ENCODE peak calls at places on chromosomes 5 and 9, in five cellular contexts. N, H, I, A and Y are unnamed samples.
A peak's percentile ranks its signal among the peaks of the same experiment; 100 is the strongest.

GRCh38 chr5:36523931-36524330 is 82.5 kb upstream of the SLC1A3 start:
- DNase-seq in N (no peak), H (no peak), I (no peak), A (no peak), Y (no peak)

GRCh38 chr5:179890751-179891682 is 16.7 kb downstream of the TBC1D9B start:
- DNase-seq in N (no peak), H (no peak), I (no peak), A (no peak), Y (no peak)

GRCh38 chr5:79526928-79527327 is 13.0 kb upstream of the HOMER1 start:
- DNase-seq in N (no peak), H (no peak), I (no peak), A (no peak), Y (no peak)

GRCh38 chr9:97889941-97890557 is 32.3 kb downstream of the TRMO start:
- DNase-seq in N (peak; percentile 67), H (no peak), I (peak; percentile 72), A (no peak), Y (no peak)

GRCh38 chr9:22405869-22406659 is 40.6 kb upstream of the DMRTA1 start:
- DNase-seq in N (no peak), H (no peak), I (no peak), A (no peak), Y (no peak)

GRCh38 chr9:131827821-131828369 is 88.0 kb upstream of the RAPGEF1 start:
- DNase-seq in N (no peak), H (no peak), I (no peak), A (no peak), Y (no peak)

GRCh38 chr5:73693573-73694061 is 67.6 kb downstream of the ARHGEF28 start:
- DNase-seq in N (peak; percentile 8), H (no peak), I (peak; percentile 52), A (peak; percentile 49), Y (no peak)

GRCh38 chr9:92171281-92171680 is 56.1 kb upstream of the SPTLC1 start:
- DNase-seq in N (no peak), H (no peak), I (no peak), A (no peak), Y (no peak)

GRCh38 chr5:93967923-93968322 is 226.5 kb upstream of the POU5F2 start:
- DNase-seq in N (no peak), H (no peak), I (peak; percentile 15), A (no peak), Y (no peak)

GRCh38 chr9:34375901-34376595 is 650 bp downstream of the MYORG start:
- DNase-seq in N (peak; percentile 45), H (peak; percentile 45), I (peak; percentile 76), A (no peak), Y (peak; percentile 58)

GRCh38 chr9:70120834-70121510 is 77.3 kb downstream of the MAMDC2 start:
- DNase-seq in N (peak; percentile 12), H (peak; percentile 50), I (no peak), A (peak; percentile 97), Y (peak; percentile 98)

GRCh38 chr5:72509401-72509800 is 2.2 kb upstream of the ZNF366 start:
- DNase-seq in N (no peak), H (no peak), I (no peak), A (no peak), Y (no peak)

GRCh38 chr5:177126771-177127170 is 6.8 kb upstream of the NSD1 start:
- DNase-seq in N (no peak), H (no peak), I (no peak), A (no peak), Y (no peak)

GRCh38 chr5:181190711-181191525 is 14.1 kb downstream of the TRIM7 start:
- DNase-seq in N (peak; percentile 80), H (no peak), I (peak; percentile 59), A (no peak), Y (peak; percentile 35)

GRCh38 chr5:156922207-156922792 is 40.7 kb downstream of the TIMD4 start:
- DNase-seq in N (no peak), H (no peak), I (no peak), A (no peak), Y (no peak)

GRCh38 chr9:131006601-131007000 is 2.4 kb upstream of the LAMC3 start:
- DNase-seq in N (no peak), H (no peak), I (no peak), A (no peak), Y (no peak)

GRCh38 chr5:124546643-124547042 is 199.8 kb downstream of the ZNF608 start:
- DNase-seq in N (peak; percentile 55), H (no peak), I (peak; percentile 31), A (peak; percentile 35), Y (peak; percentile 14)

GRCh38 chr9:136886610-136887597 is 588 bp downstream of the TRAF2 start:
- DNase-seq in N (peak; percentile 80), H (no peak), I (peak; percentile 74), A (peak; percentile 16), Y (peak; percentile 31)

GRCh38 chr5:3599283-3600105 is 3.9 kb downstream of the IRX1 start:
- DNase-seq in N (peak; percentile 79), H (no peak), I (peak; percentile 75), A (no peak), Y (peak; percentile 74)

GRCh38 chr9:5976668-5977397 is 38.6 kb downstream of the RANBP6 start:
- DNase-seq in N (no peak), H (no peak), I (no peak), A (peak; percentile 4), Y (peak; percentile 9)

GRCh38 chr5:139912804-139913203 is 117.2 kb downstream of the PSD2 start:
- DNase-seq in N (no peak), H (no peak), I (no peak), A (no peak), Y (no peak)
- H3K4me2 ChIP-seq in N (no peak overlapping the region), H (no peak overlapping the region), I (no peak overlapping the region), A (no peak overlapping the region), Y (no peak overlapping the region)

GRCh38 chr9:89806371-89807100 is 201.7 kb downstream of the GADD45G start:
- DNase-seq in N (no peak), H (no peak), I (no peak), A (peak; percentile 20), Y (peak; percentile 23)
- TF ChIP-seq CTCF in N (no peak), H (no peak), I (no peak), A (no peak), Y (no peak)

DNA sequence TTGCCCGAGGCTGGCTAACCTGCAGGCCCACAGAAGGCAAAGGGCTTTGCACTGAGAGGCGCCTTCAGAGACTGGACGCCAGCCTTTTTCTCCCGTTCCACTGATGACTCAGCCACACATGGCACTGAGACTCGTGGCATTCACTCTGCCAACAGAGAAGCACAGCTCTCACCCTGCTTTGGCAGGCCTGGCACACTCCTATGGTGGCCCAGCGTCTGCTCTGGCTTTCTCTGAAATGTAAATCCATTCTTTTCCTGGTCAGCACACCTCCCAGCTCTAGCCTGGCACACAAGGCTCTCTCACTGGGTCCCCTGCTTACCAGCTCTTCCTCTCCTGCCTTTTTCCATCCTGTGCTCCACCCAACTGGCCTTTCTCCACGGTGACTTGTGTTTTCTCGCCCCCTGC is 5.9 kb upstream of the MELK start:
- DNase-seq in N (no peak), H (no peak), I (no peak), A (peak; percentile 25), Y (peak; percentile 65)
- H2AFZ ChIP-seq in N (peak overlapping the region; percentile 3), H (peak overlapping the region; percentile 69), I (peak overlapping the region; percentile 90), A (peak overlapping the region; percentile 82), Y (peak overlapping the region; percentile 89)

DNA sequence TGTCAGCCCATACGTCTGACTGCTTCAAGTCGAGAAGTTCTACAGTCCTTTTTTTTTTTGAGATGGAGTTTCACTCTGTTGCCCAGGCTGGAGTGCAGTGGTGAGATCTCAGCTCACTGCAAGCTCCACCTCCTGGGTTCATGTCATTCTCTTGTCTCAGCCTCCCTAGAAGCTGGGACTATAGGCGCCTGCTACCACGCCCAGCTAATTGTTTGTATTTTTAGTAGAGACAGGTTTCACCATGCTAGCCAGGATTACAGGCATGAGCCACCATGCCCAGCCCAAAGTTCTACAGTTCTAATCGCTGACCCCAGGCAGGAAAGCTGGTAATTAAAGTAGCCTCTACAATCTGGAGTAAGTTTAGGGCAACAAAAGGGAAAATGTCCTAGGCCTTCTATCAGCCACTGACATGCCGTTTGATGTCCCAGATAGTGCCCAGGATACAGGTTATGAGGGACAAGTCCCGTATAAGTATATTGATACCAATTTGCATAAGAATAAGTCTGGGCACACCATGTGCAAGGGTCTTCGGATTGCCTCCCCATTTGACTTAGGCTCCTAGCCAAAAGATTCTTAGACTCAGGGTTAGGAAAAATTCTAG is 1110.8 kb downstream of the TAF11L14 start:
- DNase-seq in N (no peak), H (no peak), I (no peak), A (no peak), Y (no peak)
- H3K4me2 ChIP-seq in N (no peak overlapping the region), H (peak overlapping the region; percentile 89), I (no peak overlapping the region), A (no peak overlapping the region), Y (no peak overlapping the region)

DNA sequence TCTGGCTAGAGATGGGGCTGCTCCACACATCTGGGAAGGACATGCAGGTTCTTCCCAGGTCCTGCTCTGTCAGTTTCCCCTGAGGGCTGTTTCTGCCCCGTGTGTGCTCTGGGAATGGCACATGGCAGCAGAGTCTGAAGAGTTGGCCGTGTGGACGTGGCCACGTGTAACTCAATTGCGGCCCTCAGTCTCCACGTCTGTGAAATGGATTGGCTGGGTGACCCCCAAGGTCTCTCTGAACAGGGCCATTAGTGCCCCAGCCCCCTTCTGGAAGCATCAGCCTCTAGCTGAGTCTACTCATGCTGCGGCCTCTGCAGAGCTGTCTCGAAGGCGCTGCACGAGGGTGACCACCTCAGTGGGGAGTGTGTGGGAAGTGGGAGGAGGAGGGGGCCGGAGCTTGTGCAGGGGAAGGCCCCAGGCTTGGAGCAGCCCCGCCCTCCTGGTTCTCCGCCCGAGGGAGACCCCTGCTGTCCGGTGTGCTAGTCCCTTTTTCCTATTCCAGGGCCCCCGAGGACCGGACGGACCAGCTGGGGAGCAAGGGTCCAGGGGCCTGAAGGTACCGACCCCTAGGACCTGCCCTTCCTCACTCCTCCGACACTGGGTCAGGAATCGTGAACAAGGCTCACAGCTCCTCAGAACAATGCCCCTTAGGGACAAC is 58.9 kb upstream of the ORM1 start:
- DNase-seq in N (peak; percentile 79), H (no peak), I (peak; percentile 52), A (no peak), Y (no peak)
- TF ChIP-seq CTCF in N (peak; percentile 57), H (no peak), I (peak; percentile 35), A (peak; percentile 34), Y (no peak)

GRCh38 chr9:107983762-107984161 is 494.2 kb upstream of the KLF4 start:
- DNase-seq in N (no peak), H (no peak), I (no peak), A (no peak), Y (no peak)
- H2AFZ ChIP-seq in N (no peak overlapping the region), H (no peak overlapping the region), I (no peak overlapping the region), A (no peak overlapping the region), Y (no peak overlapping the region)

DNA sequence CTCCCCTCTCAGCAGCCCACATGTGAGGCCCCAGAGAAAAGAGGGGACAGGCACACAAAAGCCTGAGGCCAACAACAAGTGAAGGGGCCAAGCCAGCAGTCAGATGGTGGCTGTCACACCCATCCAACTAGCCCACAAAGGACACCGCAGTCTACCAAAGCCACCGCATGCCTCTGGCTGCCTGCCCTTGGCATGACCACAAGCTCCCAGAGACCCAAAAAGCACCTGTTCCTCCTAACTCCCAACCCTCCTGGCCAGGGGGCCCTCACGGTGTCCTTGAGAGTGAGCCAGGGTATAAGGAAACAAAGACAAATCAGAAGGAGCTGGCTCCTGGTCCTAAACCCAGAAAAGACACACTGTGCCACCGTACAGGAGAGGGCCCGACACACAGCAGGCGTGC is 77.8 kb upstream of the LRRTM2 start:
- DNase-seq in N (no peak), H (no peak), I (no peak), A (no peak), Y (no peak)
- H3K4me2 ChIP-seq in N (peak overlapping the region; percentile 27), H (no peak overlapping the region), I (no peak overlapping the region), A (peak overlapping the region; percentile 44), Y (no peak overlapping the region)